ENCODE peak calls at places on chromosomes 11 and 22, in six cellular contexts. W is CD4-positive, CD25-positive, alpha-beta regulatory T cell; O is SK-N-MC; T is heart left ventricle; K is adrenal gland; F is mammary epithelial cell. D is an unnamed sample.

GRCh38 chr11:76115555-76115954 is 90.7 kb downstream of the WNT11 start:
- DNase-seq in W (no peak), O (no peak), T (no peak), K (no peak), F (no peak), D (no peak)

GRCh38 chr11:61028135-61028729 is 56.8 kb downstream of the CD6 start:
- DNase-seq in W (no peak), O (no peak), T (no peak), K (no peak), F (no peak), D (no peak)

GRCh38 chr11:46305295-46305694 is 27.8 kb downstream of the CREB3L1 start:
- DNase-seq in W (no peak), O (no peak), T (no peak), K (no peak), F (no peak), D (no peak)

GRCh38 chr11:4466168-4466891 is 16.1 kb upstream of the OR52K1 start:
- DNase-seq in W (no peak), O (no peak), T (no peak), K (no peak), F (no peak), D (no peak)

GRCh38 chr22:37797874-37798500 is 9.7 kb upstream of the GCAT start:
- DNase-seq in W (no peak), O (no peak), T (no peak), K (no peak), F (no peak), D (no peak)

GRCh38 chr11:26286472-26287066 is 45.4 kb upstream of the ANO3 start:
- DNase-seq in W (no peak), O (no peak), T (no peak), K (no peak), F (peak), D (no peak)

GRCh38 chr11:14902650-14903350 is 10.8 kb upstream of the CYP2R1 start:
- DNase-seq in W (no peak), O (no peak), T (no peak), K (no peak), F (peak), D (no peak)

GRCh38 chr11:6404341-6405038 is 14.2 kb downstream of the SMPD1 start:
- DNase-seq in W (no peak), O (no peak), T (no peak), K (no peak), F (no peak), D (no peak)

DNA sequence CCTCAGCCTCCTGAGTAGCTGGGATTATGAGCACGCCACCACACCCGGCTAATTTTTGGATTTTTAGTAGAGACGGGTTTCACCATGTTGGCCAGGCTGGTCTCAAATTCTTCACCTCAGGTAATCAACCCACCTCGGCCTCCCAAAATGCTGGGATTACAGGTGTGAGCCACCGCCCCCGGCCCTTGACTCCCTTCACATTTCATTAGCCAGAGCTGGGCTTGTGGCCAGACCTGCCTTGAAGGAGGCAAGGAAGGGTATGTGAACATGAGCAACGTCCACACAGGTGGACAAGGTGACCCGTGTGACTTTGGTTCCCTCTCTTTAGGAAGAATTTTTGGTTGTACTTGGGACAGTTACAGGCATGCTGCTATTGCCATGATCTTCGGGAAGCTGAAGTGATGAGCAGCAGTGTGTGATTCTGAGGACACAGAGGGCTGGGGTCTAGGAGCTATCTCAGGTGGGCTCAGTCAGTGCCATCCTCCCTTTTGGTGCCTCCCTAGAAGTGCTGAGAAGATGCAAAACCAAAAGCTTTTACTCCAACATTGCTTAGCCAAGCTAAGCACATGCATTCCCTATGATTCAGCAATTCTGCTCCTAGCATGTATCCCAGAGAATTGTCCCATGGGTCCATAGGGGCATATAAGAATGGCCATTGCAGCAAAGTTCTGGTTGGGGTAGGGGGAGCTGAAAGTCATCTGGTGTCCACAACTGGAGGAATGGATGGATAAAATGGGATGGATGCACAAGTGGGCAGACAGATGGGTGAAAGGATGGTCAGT is 6.1 kb downstream of the AP5B1 start:
- DNase-seq in W (no peak), O (no peak), T (no peak), K (no peak), F (no peak), D (no peak)
- H3K27ac ChIP-seq in W (no peak), O (no peak), T (no peak), K (no peak), F (no peak), D (no peak)

DNA sequence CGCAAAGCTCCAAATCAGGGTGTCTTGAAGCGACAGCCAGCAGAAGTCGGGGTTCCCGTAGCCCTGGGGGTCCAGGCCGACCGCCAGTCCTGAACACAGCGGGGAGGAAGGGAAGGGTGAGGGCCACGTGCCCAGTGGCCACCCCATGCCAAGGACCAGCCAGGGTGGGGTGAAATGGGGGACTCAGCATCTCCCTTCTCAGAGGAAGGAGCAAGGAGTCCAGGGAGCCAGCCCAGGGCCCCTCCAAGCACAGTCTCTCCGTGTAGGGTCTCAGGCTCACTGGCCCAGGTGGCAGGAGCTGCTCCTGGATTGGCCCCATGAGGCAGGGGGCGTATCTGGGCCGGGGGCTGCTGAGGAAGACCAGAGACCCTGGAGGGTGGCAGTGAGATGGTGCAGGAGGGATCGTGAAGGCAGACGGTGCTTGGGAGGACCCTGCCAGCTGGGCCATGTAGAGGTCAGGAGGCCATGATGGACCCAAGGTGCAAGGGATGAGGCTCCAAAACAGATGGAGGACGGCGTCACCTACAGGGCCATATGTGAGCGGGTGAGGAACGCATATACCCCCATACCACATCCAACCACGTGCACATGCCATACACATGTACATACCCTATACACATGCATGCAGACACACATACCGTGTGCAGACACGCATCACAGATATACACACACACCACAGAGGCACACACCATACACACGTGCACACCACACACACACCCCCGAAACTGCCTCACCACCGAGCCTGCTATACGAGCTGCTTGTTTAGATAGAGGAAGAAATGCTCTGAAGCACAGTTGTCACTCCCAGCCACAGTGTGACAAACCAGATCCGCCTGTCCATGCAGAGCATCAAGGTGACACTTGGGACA is 34.4 kb downstream of the TRMU start:
- DNase-seq in W (no peak), O (no peak), T (peak), K (no peak), F (no peak), D (no peak)
- H3K27ac ChIP-seq in W (no peak), O (no peak), T (no peak), K (no peak), F (no peak), D (peak)

DNA sequence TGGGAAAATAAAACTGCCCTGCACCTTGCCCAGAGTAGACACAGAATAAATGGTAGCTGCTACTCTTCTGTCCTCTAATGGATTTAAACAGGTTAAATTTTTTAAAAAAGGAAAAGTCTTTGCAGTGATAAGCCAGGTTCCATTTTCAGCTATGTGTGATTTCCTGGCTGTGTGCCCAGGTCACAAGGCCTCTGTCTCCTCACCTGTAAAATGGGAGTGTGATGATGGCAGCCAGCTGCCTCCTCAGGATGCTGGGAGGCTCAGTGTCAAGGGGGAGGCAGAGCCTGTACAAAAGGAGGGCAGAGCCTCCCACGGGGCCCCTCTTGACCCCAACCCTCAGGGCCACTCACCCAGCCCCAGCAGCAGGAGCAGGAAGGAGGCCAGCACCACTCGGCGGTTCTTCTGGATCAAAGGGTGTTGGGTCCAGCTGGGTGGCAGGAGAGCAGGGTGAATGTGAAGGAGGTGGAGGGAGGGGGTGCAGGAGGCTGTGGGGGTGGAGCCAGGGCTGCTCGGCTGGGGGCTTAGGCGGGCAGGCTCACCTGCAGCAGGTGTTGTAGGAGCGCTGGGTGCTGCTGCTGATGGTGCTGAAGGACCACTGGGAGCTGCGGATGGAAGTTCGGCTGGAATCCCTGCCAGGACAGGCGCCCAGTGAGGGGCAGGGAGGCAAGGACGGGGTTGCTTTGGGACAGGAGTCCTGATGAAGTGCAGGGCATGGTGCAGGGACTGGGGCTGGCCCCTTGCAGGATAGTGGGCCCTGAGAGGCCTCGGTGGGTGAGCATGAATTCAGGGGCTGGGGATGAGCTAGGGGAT is 1.9 kb downstream of the TMEM134 start:
- DNase-seq in W (no peak), O (no peak), T (no peak), K (no peak), F (no peak), D (no peak)
- H3K27ac ChIP-seq in W (peak), O (no peak), T (no peak), K (no peak), F (peak), D (peak)

GRCh38 chr22:25110596-25110845 is 89.1 kb upstream of the CRYBB3 start:
- DNase-seq in W (no peak), O (no peak), T (no peak), K (no peak), F (no peak), D (no peak)
- H3K27ac ChIP-seq in W (no peak), O (no peak), T (no peak), K (peak), F (peak), D (peak)

DNA sequence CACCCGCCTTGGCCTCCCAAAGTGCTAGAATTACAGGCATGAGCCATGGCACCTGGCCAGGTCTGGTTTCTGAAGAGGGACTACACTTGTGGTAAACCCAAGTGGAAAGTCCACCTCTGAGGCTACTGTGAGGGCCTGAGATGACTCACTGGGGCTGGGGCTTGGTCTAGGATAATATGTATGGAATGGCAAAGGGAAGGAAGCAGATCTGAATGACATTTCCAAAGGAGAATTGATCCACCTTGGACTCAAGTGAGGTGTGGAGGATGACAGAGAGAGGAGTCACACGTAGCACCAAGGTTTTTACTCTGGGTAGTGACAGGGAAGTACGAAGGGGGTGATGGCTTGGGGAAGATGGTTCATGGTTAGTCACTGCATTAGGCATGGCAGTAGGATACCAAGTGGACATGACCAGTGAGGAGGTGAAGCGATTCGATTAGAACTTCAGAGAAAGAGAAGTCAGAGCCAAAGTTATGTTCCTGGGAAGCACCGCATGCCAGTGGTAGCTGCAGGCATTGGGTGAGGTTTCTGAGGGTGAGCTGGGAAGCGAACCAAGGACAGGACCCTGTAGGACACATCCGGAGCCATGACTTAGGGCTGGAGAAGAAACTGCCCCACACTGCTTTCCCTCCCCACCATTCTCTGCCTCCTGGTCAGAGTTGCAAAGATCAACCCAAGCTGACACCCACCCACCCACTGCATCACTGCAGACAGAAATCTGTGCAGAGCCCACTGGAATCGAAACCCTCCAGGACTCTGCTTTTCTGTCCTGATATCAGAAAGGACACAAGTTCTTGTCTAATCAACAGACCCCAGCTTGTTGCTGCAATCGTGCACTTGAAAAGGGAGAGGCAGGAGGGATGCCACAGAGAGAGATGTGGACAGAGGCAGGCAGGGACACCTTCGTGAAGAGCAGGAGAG is 13.0 kb upstream of the BCL9L start:
- DNase-seq in W (no peak), O (no peak), T (no peak), K (no peak), F (peak), D (no peak)
- H3K27ac ChIP-seq in W (no peak), O (no peak), T (no peak), K (no peak), F (peak), D (no peak)

DNA sequence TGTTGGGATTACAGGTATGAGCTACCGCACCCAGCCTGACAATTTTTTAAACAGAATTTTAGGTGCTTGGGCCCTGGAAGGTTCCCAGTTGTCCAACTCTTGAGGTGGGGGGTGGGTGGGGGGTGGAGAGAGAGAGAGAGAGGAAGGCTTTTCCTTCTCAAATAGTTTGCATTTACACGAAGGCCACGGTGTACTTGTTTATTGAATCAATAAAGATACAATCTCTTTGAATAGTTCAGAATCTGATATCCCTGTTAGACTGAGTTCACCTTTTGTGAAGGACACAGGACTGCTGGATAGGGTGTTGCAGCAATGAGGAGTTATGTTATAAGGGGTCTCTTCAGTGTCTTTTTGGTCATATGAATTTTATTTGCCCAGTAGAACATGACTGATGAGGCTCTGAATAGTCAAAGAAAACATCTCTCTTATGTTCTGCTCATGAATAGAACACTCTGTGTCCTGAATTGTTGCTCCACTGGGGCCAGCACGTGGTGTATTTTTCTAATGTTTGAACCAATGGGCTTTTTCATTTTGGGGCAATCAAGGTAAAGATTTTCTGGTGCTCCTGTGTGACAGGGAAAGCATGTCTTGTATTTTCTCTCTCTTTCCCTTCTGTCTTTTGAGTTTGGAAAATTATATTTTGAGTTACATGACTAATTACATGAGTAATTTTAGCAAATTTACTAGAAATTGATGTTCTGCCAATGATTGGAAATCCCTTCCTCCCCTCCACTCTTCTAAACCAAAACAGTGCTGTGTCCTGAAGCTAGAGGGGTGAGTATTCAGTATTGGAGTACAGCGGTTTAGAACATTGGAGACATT is 61.7 kb downstream of the PTPRJ start:
- DNase-seq in W (no peak), O (no peak), T (no peak), K (no peak), F (no peak), D (no peak)
- H3K27ac ChIP-seq in W (no peak), O (no peak), T (no peak), K (no peak), F (no peak), D (no peak)

GRCh38 chr22:40507491-40507890 is 129.0 kb downstream of the MRTFA start:
- DNase-seq in W (no peak), O (no peak), T (no peak), K (no peak), F (no peak), D (no peak)

GRCh38 chr22:40511604-40512003 is 124.9 kb downstream of the MRTFA start:
- DNase-seq in W (no peak), O (no peak), T (no peak), K (no peak), F (no peak), D (peak)

GRCh38 chr22:40509401-40510134 is 127.0 kb downstream of the MRTFA start:
- DNase-seq in W (no peak), O (peak), T (peak), K (peak), F (peak), D (peak)

GRCh38 chr22:40512426-40513136 is 123.9 kb downstream of the MRTFA start:
- DNase-seq in W (no peak), O (peak), T (no peak), K (no peak), F (peak), D (peak)

DNA sequence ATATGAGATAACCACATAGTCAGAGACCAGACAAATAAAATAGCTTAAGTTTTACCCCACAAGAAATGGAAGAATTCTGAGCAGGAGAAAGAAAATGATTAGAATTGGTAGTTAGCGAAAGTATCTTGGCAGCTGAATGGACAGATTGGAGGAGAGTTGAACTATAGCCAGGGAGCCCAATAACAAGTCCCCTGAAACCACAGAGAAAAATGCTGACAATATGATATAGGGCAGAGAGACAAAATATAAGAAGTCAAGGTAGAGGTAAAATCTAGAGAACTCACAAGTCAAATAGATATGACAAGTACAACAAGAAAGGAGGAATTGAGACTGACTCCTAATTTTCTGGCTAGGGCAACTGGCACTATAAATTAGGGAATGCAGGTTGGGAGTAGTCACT is 125.6 kb downstream of the MRTFA start:
- DNase-seq in W (no peak), O (no peak), T (no peak), K (no peak), F (no peak), D (no peak)
- H3K27ac ChIP-seq in W (no peak), O (peak), T (peak), K (peak), F (peak), D (peak)

DNA sequence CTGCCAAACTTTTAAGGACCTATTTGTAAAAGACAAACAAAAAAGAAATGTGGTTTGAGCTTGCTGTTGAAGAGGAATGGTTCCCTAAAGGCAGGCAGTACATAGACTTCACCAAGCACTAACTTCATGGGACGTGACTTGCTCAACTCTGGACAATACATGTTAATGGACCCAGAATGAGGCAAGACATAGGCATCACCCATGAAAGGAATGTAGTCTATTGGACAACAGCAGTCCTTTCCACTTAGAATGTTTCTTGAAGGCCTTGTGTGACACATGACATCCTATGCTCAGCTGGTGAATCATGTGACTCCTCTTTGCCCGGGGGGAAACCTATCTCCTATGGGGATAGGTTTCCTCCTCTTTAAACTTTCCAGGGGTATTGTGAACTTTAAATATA is 246.4 kb upstream of the BLID start:
- DNase-seq in W (no peak), O (no peak), T (no peak), K (no peak), F (no peak), D (no peak)
- H3K27ac ChIP-seq in W (no peak), O (no peak), T (no peak), K (no peak), F (no peak), D (no peak)

GRCh38 chr22:50548046-50548912 is 2.6 kb downstream of the KLHDC7B start:
- DNase-seq in W (peak), O (no peak), T (no peak), K (no peak), F (no peak), D (peak)
- H3K27ac ChIP-seq in W (peak), O (no peak), T (no peak), K (no peak), F (no peak), D (no peak)